ENCODE peak calls at places on chromosomes 11 and 22, in five cellular contexts. I, C, P, S and H are unnamed samples.
A peak's percentile ranks its signal among the peaks of the same experiment; 100 is the strongest.

GRCh38 chr11:2562181-2562581 is 117.4 kb downstream of the KCNQ1 start:
- DNase-seq in C (no peak), I (no peak), P (no peak), S (no peak), H (no peak)

GRCh38 chr11:18078909-18079308 is 27.0 kb downstream of the SAAL1 start:
- DNase-seq in S (no peak), P (no peak), I (no peak), C (no peak), H (no peak)

GRCh38 chr11:70205766-70206165 is 2.7 kb downstream of the FADD start:
- DNase-seq in P (no peak), C (no peak), I (no peak), S (no peak), H (no peak)

GRCh38 chr22:46609724-46610161 is 10.4 kb upstream of the GRAMD4 start:
- DNase-seq in S (no peak), P (no peak), I (no peak), C (no peak), H (no peak)

GRCh38 chr11:3934658-3935057 is 79.2 kb downstream of the STIM1 start:
- DNase-seq in P (no peak), S (no peak), I (no peak), C (no peak), H (peak; percentile 53)

GRCh38 chr11:6737872-6738466 is 33.8 kb downstream of the OR2AG2 start:
- DNase-seq in P (peak; percentile 84), C (peak; percentile 57), S (peak; percentile 29), I (peak; percentile 35), H (peak; percentile 37)

GRCh38 chr11:102599642-102600261 is 25.4 kb downstream of the MMP20 start:
- DNase-seq in S (peak; percentile 90), C (peak; percentile 88), P (no peak), I (peak; percentile 95), H (peak; percentile 89)

GRCh38 chr11:101226617-101227016 is 97.0 kb upstream of the PGR start:
- DNase-seq in P (no peak), C (no peak), I (no peak), S (no peak), H (no peak)

GRCh38 chr11:130624946-130625345 is 176.5 kb downstream of the ADAMTS15 start:
- DNase-seq in I (no peak), S (no peak), C (no peak), P (no peak), H (peak; percentile 45)

GRCh38 chr11:100536979-100537378 is 150.1 kb upstream of the ARHGAP42 start:
- DNase-seq in C (no peak), P (no peak), I (no peak), S (no peak), H (no peak)

GRCh38 chr11:18384157-18384641 is 10.2 kb upstream of the LDHA start:
- DNase-seq in S (peak; percentile 83), I (peak; percentile 94), P (peak; percentile 79), C (peak; percentile 91), H (peak; percentile 97)

GRCh38 chr11:6326303-6326702 is 6.0 kb upstream of the CAVIN3 start:
- DNase-seq in S (no peak), C (no peak), P (no peak), I (no peak), H (no peak)

GRCh38 chr11:119727523-119728081 is 1.4 kb downstream of the NECTIN1 start:
- DNase-seq in I (no peak), P (peak; percentile 47), S (no peak), C (no peak), H (no peak)

GRCh38 chr11:112216591-112217105 is 9.6 kb upstream of the PTS start:
- DNase-seq in I (peak; percentile 42), P (no peak), S (peak; percentile 86), C (peak; percentile 38), H (peak; percentile 89)

GRCh38 chr11:44324787-44325525 is 15.0 kb upstream of the ALX4 start:
- DNase-seq in P (no peak), C (no peak), I (no peak), S (no peak), H (no peak)

GRCh38 chr22:49010901-49011300 is 816.8 kb downstream of the BRD1 start:
- DNase-seq in P (no peak), S (no peak), C (no peak), I (no peak), H (no peak)

GRCh38 chr22:29811377-29811776 is 26.7 kb downstream of the ASCC2 start:
- DNase-seq in P (no peak), S (no peak), I (no peak), C (no peak), H (no peak)

GRCh38 chr11:78244546-78245315 is 56.0 kb downstream of the USP35 start:
- DNase-seq in S (no peak), C (peak; percentile 28), P (no peak), I (peak; percentile 61), H (peak; percentile 62)

GRCh38 chr11:82862379-82862778 is 37.9 kb downstream of the PRCP start:
- DNase-seq in P (no peak), I (no peak), S (no peak), C (no peak), H (no peak)

GRCh38 chr22:17918840-17919239 is 105.5 kb downstream of the MICAL3 start:
- DNase-seq in P (no peak), S (no peak), I (peak; percentile 29), C (no peak), H (peak; percentile 59)

GRCh38 chr11:111765320-111765983 is 737 bp downstream of the PPP2R1B start:
- DNase-seq in P (peak; percentile 11), S (peak; percentile 12), I (peak; percentile 31), C (no peak), H (peak; percentile 10)

GRCh38 chr11:124757320-124757719 is 4.8 kb downstream of the ESAM start:
- DNase-seq in I (no peak), S (no peak), C (no peak), P (no peak), H (no peak)

GRCh38 chr11:99584822-99585221 is 564.1 kb downstream of the CNTN5 start:
- DNase-seq in S (no peak), C (peak; percentile 10), I (no peak), P (no peak), H (no peak)

GRCh38 chr11:86398106-86398505 is 23.4 kb downstream of the CCDC81 start:
- DNase-seq in S (no peak), C (no peak), P (no peak), I (no peak), H (no peak)

GRCh38 chr22:30396871-30397655 is at the start of gene SEC14L2:
- DNase-seq in P (peak; percentile 29), I (peak; percentile 38), S (peak; percentile 39), C (peak; percentile 47), H (peak; percentile 38)

GRCh38 chr22:46622081-46622521 is 1.9 kb downstream of the GRAMD4 start:
- DNase-seq in S (no peak), C (no peak), I (no peak), P (no peak), H (no peak)

GRCh38 chr11:118923721-118924587 is 1.8 kb downstream of the BCL9L start:
- DNase-seq in C (no peak), P (no peak), I (no peak), S (no peak), H (no peak)

GRCh38 chr11:70027451-70027850 is 50.7 kb upstream of the ANO1 start:
- DNase-seq in S (no peak), P (no peak), I (no peak), C (no peak), H (no peak)

GRCh38 chr11:110797453-110797852 is 85.2 kb upstream of the ARHGAP20 start:
- DNase-seq in S (no peak), I (peak; percentile 49), C (no peak), P (no peak), H (no peak)

GRCh38 chr22:28949788-28950187 is 66.4 kb downstream of the ZNRF3 start:
- DNase-seq in I (peak; percentile 40), S (peak; percentile 91), P (no peak), C (peak; percentile 51), H (peak; percentile 81)

GRCh38 chr11:38476808-38477565 is 1879.0 kb upstream of the RAG2 start:
- DNase-seq in I (no peak), S (no peak), P (no peak), C (no peak), H (no peak)

GRCh38 chr11:120562806-120563425 is 51.4 kb downstream of the GRIK4 start:
- DNase-seq in C (peak; percentile 21), S (no peak), I (no peak), P (no peak), H (no peak)

GRCh38 chr11:28110839-28111235 is 2.6 kb downstream of the METTL15 start:
- DNase-seq in S (peak; percentile 29), P (no peak), C (no peak), I (peak; percentile 47), H (peak; percentile 44)
- H3K4me3 ChIP-seq in S (peak overlapping the region; percentile 97), P (peak overlapping the region; percentile 79), C (peak overlapping the region; percentile 77), I (peak overlapping the region; percentile 79), H (peak overlapping the region; percentile 80)

DNA sequence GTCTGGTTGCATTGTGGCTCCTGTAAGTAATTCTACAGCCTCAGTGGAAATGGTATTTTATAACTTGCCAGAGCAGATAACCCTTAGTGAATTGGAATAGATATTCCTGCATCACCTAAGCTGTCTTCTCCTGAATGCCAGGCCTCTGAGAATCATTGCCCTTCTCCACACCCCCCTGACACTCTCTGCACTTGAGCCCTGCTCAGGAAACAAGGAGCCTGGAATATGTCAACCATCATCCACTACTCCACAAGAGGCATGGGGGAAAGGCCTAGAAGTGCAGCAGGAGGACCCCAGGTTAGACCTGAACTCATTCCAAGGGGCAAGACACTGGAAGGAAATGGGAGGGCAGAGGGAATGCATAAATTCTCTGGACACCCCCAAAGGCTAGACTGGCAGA is 72.4 kb downstream of the DSCAML1 start:
- DNase-seq in S (no peak), C (no peak), P (no peak), I (no peak), H (no peak)
- TF ChIP-seq CTCF in S (no peak), C (no peak), P (no peak), I (no peak), H (no peak)

GRCh38 chr22:39470462-39471335 is 13.9 kb downstream of the MGAT3 start:
- DNase-seq in S (no peak), C (no peak), P (no peak), I (no peak), H (peak; percentile 70)
- H3K4me3 ChIP-seq in S (no peak overlapping the region), C (no peak overlapping the region), P (no peak overlapping the region), I (no peak overlapping the region), H (no peak overlapping the region)

GRCh38 chr22:39536711-39537110 is 4.2 kb upstream of the RPS19BP1 start:
- DNase-seq in P (no peak), I (no peak), C (no peak), S (no peak), H (no peak)

GRCh38 chr22:39534591-39535301 is 2.2 kb upstream of the RPS19BP1 start:
- DNase-seq in C (peak; percentile 69), I (peak; percentile 64), S (peak; percentile 58), P (peak; percentile 78), H (peak; percentile 61)

GRCh38 chr22:39535831-39536449 is 3.4 kb upstream of the RPS19BP1 start:
- DNase-seq in I (no peak), C (no peak), S (no peak), P (no peak), H (no peak)

GRCh38 chr22:39534092-39534506 is 1.6 kb upstream of the RPS19BP1 start:
- DNase-seq in S (no peak), I (no peak), C (no peak), P (no peak), H (no peak)

DNA sequence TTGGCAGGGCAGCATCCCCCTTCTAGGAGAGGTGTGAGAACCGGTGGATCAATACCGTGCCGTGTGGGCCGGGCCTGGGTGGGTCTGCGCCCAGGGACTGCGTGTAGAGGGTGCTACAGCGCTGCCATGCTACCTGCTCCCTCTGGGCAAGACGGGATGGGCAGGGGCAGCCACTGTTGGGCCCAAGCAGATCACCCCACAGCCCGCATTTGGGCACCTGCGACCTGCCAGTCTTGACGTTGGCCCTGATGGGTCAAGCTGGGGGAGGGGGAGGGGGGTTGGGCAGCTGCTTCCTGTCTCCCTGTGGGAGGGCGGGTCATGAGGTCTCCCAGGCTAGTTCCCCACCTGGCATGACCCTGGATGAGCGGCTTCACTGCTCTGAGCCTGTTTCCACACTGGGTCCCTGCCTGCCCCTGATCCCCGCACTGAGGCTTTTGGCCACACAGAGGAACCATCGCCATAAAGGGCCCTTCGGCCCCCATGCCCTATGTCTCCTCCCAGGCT is 2.8 kb upstream of the RPS19BP1 start:
- DNase-seq in S (no peak), I (no peak), P (no peak), C (no peak), H (no peak)
- TF ChIP-seq CTCF in S (no peak), I (no peak), P (no peak), C (no peak), H (no peak)